ENCODE peak calls at places on chromosomes 6 and 20, in six cellular contexts. L is upper lobe of left lung; M is suprapubic skin; P is CD8-positive, alpha-beta memory T cell; J is right lobe of liver; S is BE2C. K is an unnamed sample.

GRCh38 chr6:139594333-139594965 is 220.0 kb upstream of the CITED2 start:
- DNase-seq in L (no peak), M (no peak), P (no peak), J (no peak), S (no peak), K (no peak)

GRCh38 chr20:17952692-17953684 is 15.6 kb downstream of the SNX5 start:
- DNase-seq in L (no peak), M (no peak), P (no peak), J (no peak), S (no peak), K (no peak)

GRCh38 chr6:5167501-5167900 is 82.4 kb downstream of the PPP1R3G start:
- DNase-seq in L (no peak), M (no peak), P (no peak), J (no peak), S (no peak), K (no peak)

GRCh38 chr6:159654483-159655098 is 38.5 kb downstream of the SOD2 start:
- DNase-seq in L (no peak), M (no peak), P (peak; percentile 42), J (no peak), S (no peak), K (no peak)

GRCh38 chr6:143936986-143937765 is 70.9 kb downstream of the PLAGL1 start:
- DNase-seq in L (no peak), M (no peak), P (no peak), J (no peak), S (no peak), K (no peak)

GRCh38 chr20:22993823-22994222 is 41.3 kb upstream of the SSTR4 start:
- DNase-seq in L (no peak), M (no peak), P (no peak), J (no peak), S (no peak), K (no peak)

GRCh38 chr6:159360306-159360705 is 191.1 kb downstream of the FNDC1 start:
- DNase-seq in L (no peak), M (no peak), P (no peak), J (no peak), S (no peak), K (no peak)

GRCh38 chr6:87393026-87393622 is 14.6 kb upstream of the CFAP206 start:
- DNase-seq in L (no peak), M (no peak), P (peak; percentile 48), J (no peak), S (peak; percentile 30), K (no peak)

GRCh38 chr6:47135772-47136171 is 93.6 kb upstream of the ADGRF1 start:
- DNase-seq in L (no peak), M (no peak), P (no peak), J (no peak), S (no peak), K (no peak)

GRCh38 chr6:112160745-112161144 is 73.4 kb downstream of the FAM229B start:
- DNase-seq in L (no peak), M (no peak), P (no peak), J (no peak), S (no peak), K (no peak)
- H3K36me3 ChIP-seq in L (no peaks in the 10 kb centered on the region), M (peaks cover 27% of the 10 kb centered on the region), P (no peaks in the 10 kb centered on the region), J (no peaks in the 10 kb centered on the region), S (no peaks in the 10 kb centered on the region), K (peaks cover 11% of the 10 kb centered on the region)

DNA sequence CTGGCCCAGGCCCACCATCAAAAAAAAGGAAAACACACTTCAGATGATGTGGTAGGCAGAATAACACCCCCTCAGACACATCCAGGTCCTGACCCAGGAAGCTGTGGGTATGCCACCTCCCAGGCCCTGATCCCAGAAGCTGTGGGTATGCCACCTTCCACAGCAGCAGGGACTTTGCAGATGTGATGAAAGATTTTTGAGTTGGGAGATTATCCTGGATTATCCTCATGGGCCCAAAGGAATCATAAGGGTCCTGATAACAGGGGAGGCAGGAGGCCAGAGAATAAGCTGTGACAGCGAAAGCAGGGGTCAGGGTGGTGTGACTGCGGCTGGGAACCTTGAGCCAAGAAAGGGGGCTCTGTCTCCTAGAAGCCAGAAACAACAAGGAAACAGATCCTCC is 55.0 kb downstream of the BMP7 start:
- DNase-seq in L (no peak), M (no peak), P (no peak), J (no peak), S (no peak), K (no peak)
- H3K4me3 ChIP-seq in L (no peak overlapping the region), M (no peak overlapping the region), P (no peak overlapping the region), J (no peak overlapping the region), S (no peak overlapping the region), K (no peak overlapping the region)

DNA sequence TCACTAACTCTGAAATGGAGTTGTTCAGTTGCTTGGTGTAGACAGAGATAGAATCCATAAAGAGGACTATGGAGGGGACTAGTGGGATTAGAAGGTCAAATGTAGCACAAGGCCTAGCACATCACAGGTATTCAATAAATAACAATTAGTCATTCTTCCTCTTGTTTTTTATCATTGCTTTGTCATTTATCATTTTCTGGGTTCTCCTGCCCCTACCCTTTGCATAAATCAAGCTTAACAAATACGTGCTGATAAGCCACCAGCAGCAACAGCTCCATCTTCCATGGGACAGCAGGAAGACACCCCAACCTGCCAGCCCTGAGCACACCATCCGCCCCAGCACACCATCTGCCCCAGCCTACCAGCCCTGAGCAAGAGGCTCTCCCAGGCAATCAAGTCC is 23.1 kb downstream of the TRAM2 start:
- DNase-seq in L (no peak), M (no peak), P (no peak), J (no peak), S (no peak), K (no peak)
- H3K4me1 ChIP-seq in L (peaks cover 38% of the 10 kb centered on the region), M (peaks cover 48% of the 10 kb centered on the region), P (peaks cover 6% of the 10 kb centered on the region), J (peaks cover 30% of the 10 kb centered on the region), S (peaks cover 30% of the 10 kb centered on the region), K (peaks cover 68% of the 10 kb centered on the region)

DNA sequence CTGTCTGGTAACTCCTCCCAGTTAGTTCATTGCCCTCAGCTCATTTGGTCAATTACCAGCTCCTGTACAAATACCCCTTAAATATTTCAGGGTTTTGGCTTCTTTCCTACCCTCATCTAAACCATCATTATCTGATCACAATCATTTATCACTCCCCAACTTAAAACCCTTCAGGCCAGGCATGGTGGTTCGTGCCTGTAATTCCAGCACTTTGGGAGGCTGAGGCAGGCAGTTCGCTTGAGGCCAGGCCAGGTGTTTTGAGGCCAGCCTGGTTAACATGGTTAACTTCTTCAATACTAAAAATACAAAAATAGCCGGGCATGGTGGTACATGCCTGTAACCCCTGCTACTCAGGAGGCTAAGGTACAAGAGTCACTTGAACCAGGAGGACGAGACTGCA is 9.4 kb downstream of the TGIF2 start:
- DNase-seq in L (no peak), M (no peak), P (no peak), J (no peak), S (no peak), K (no peak)
- H3K36me3 ChIP-seq in L (peaks cover 35% of the 10 kb centered on the region), M (peaks cover 35% of the 10 kb centered on the region), P (peaks cover 25% of the 10 kb centered on the region), J (peaks cover 16% of the 10 kb centered on the region), S (peaks cover 34% of the 10 kb centered on the region), K (peaks cover 36% of the 10 kb centered on the region)

DNA sequence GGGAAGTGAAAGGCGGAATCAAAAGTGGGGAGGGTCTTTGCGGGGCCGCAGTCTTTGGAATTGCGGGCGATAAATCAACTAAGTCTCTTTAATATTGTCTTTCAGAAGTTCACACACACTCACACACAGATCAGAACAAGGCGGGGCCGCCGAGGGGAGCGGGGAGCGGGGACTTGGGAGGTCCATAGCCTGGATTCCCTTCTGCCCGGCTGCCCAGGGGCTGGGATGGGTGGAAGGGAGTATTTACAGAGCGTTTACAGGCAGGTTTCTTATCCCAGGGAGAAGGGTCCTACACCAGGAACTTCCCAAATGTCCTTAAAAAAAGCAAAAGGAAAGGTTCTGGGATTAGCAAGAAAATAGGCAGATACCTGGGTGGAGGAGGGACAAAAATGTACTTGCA is 3.5 kb downstream of the PRRT1 start:
- DNase-seq in L (peak; percentile 61), M (no peak), P (no peak), J (no peak), S (no peak), K (no peak)
- H3K4me3 ChIP-seq in L (peak overlapping the region; percentile 18), M (peak overlapping the region; percentile 49), P (no peak overlapping the region), J (peak overlapping the region; percentile 16), S (no peak overlapping the region), K (no peak overlapping the region)

GRCh38 chr6:111764238-111765182 is 108.7 kb downstream of the FYN start:
- DNase-seq in L (peak; percentile 35), M (no peak), P (peak; percentile 86), J (no peak), S (no peak), K (no peak)

GRCh38 chr6:111763381-111763780 is 109.9 kb downstream of the FYN start:
- DNase-seq in L (no peak), M (no peak), P (no peak), J (no peak), S (no peak), K (no peak)

GRCh38 chr6:111759836-111760785 is 113.1 kb downstream of the FYN start:
- DNase-seq in L (peak; percentile 20), M (no peak), P (peak; percentile 93), J (no peak), S (peak; percentile 28), K (no peak)

GRCh38 chr6:111759413-111759835 is 113.8 kb downstream of the FYN start:
- DNase-seq in L (no peak), M (no peak), P (no peak), J (no peak), S (no peak), K (no peak)

DNA sequence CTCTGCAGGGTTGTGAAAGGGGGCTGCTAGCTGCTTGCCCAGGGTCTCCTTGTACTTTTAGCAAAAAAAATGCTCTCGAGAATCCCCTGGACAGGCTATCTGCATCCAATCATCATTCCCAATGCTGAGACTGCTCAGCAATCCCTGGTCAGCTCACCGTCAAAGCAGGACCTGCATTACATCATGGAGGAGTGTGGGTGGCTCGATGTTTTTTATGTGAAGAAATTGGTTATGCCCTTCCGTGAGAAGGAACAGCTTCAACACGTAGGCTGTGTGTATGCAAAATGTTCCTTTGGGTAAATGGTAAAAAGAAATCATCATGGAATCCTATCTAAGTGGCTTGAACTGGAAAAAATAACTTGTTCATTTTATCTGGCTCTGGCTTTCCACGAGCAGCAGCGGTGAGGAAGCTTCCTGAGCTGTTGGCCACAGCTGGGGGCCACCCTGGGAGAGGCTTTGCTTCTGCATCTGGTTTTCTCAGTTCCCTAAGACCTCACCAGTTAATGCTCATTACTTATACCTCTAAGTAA is 111.4 kb downstream of the FYN start:
- DNase-seq in L (no peak), M (no peak), P (no peak), J (no peak), S (no peak), K (no peak)
- H3K4me1 ChIP-seq in L (peaks cover 45% of the 10 kb centered on the region), M (peaks cover 31% of the 10 kb centered on the region), P (peaks cover 97% of the 10 kb centered on the region), J (no peaks in the 10 kb centered on the region), S (peaks cover 34% of the 10 kb centered on the region), K (no peaks in the 10 kb centered on the region)

GRCh38 chr6:89650579-89650978 is 12.0 kb upstream of the LYRM2 start:
- DNase-seq in L (no peak), M (no peak), P (no peak), J (no peak), S (no peak), K (no peak)
- H3K36me3 ChIP-seq in L (peaks cover 62% of the 10 kb centered on the region), M (peaks cover 93% of the 10 kb centered on the region), P (peaks cover 41% of the 10 kb centered on the region), J (peaks cover 74% of the 10 kb centered on the region), S (peaks cover 93% of the 10 kb centered on the region), K (peaks cover 47% of the 10 kb centered on the region)

DNA sequence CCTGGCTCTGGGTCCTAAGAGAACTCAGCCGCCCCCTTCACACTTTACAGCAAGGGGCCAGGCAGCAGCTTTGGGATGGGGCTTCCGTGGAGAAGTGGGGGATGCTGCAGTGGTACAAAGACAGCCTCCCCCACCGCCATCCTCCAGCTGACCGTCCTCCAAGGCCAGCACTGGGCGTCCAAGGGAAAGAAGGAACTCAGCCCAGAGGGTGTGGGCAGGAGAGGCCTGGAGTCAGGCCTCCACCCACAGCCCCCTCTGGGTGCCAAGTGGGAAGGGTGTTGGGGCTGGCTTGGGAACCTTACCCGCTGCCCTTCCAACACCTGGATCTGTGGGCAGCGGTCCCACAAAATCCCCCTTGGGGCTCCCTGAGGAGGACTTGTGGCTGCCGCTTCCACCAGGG is 13.1 kb downstream of the STMN3 start:
- DNase-seq in L (no peak), M (no peak), P (no peak), J (no peak), S (no peak), K (no peak)
- H3K4me3 ChIP-seq in L (peak overlapping the region; percentile 90), M (peak overlapping the region; percentile 47), P (peak overlapping the region; percentile 75), J (no peak overlapping the region), S (no peak overlapping the region), K (peak overlapping the region; percentile 43)

K was measured in ascending aorta.